ENCODE peak calls at places on chromosomes 7 and 10, in five cellular contexts. M, W, N, R and Y are unnamed samples.

GRCh38 chr10:113003032-113003431 is 53.0 kb downstream of the TCF7L2 start:
- DNase-seq in M (no peak), W (no peak), N (no peak), R (no peak), Y (no peak)

GRCh38 chr7:151876112-151876898 is 610 bp downstream of the PRKAG2 start:
- DNase-seq in M (peak), W (no peak), N (peak), R (peak), Y (peak)

GRCh38 chr10:28811639-28812349 is 134.5 kb downstream of the BAMBI start:
- DNase-seq in M (no peak), W (no peak), N (no peak), R (no peak), Y (no peak)

GRCh38 chr7:1569016-1569415 is 816 bp downstream of the PSMG3 start:
- DNase-seq in M (no peak), W (no peak), N (no peak), R (peak), Y (peak)

GRCh38 chr10:80163741-80164341 is 31.3 kb downstream of the PLAC9 start:
- DNase-seq in M (peak), W (no peak), N (no peak), R (peak), Y (peak)

GRCh38 chr10:3071405-3072198 is 4.3 kb downstream of the PFKP start:
- DNase-seq in M (no peak), W (no peak), N (no peak), R (peak), Y (peak)

GRCh38 chr7:29989257-29989995 is at the start of gene SCRN1:
- DNase-seq in M (peak), W (no peak), N (peak), R (peak), Y (peak)

GRCh38 chr7:29194206-29194593 is 375 bp upstream of the CHN2 start:
- DNase-seq in M (peak), W (no peak), N (peak), R (no peak), Y (peak)

GRCh38 chr7:2480071-2480410 is 3.8 kb upstream of the GRIFIN start:
- DNase-seq in M (no peak), W (no peak), N (no peak), R (no peak), Y (no peak)

GRCh38 chr7:106016331-106016730 is 53.3 kb downstream of the CDHR3 start:
- DNase-seq in M (no peak), W (no peak), N (no peak), R (no peak), Y (no peak)

GRCh38 chr7:29562307-29562706 is 1.3 kb upstream of the PRR15 start:
- DNase-seq in M (no peak), W (no peak), N (no peak), R (no peak), Y (no peak)

GRCh38 chr7:138542183-138542582 is 82.1 kb downstream of the TRIM24 start:
- DNase-seq in M (no peak), W (no peak), N (no peak), R (no peak), Y (no peak)

GRCh38 chr7:4973728-4974198 is 14.8 kb upstream of the MMD2 start:
- DNase-seq in M (peak), W (peak), N (peak), R (peak), Y (peak)

GRCh38 chr7:151784843-151785680 is 91.9 kb downstream of the PRKAG2 start:
- DNase-seq in M (no peak), W (no peak), N (no peak), R (no peak), Y (no peak)

GRCh38 chr7:46545790-46546189 is 624.7 kb upstream of the IGFBP3 start:
- DNase-seq in M (no peak), W (no peak), N (no peak), R (peak), Y (peak)

GRCh38 chr10:96690755-96691730 is 29.3 kb downstream of the PIK3AP1 start:
- DNase-seq in M (no peak), W (no peak), N (no peak), R (peak), Y (peak)

GRCh38 chr7:130008941-130009847 is 42.0 kb downstream of the ZC3HC1 start:
- DNase-seq in M (peak), W (no peak), N (no peak), R (peak), Y (peak)

GRCh38 chr7:11231190-11231589 is 257.5 kb downstream of the PHF14 start:
- DNase-seq in M (no peak), W (no peak), N (no peak), R (no peak), Y (no peak)

GRCh38 chr10:89203237-89203636 is 3.9 kb downstream of the CH25H start:
- DNase-seq in M (no peak), W (no peak), N (no peak), R (no peak), Y (no peak)

GRCh38 chr10:125521721-125522680 is 161.0 kb downstream of the TEX36 start:
- DNase-seq in M (no peak), W (peak), N (peak), R (peak), Y (peak)

GRCh38 chr7:28203498-28204240 is 23.1 kb upstream of the JAZF1 start:
- DNase-seq in M (no peak), W (no peak), N (no peak), R (peak), Y (no peak)

GRCh38 chr7:18610331-18610948 is 114.9 kb downstream of the HDAC9 start:
- DNase-seq in M (no peak), W (peak), N (peak), R (peak), Y (peak)

GRCh38 chr10:50600286-50600685 is 23.5 kb downstream of the SGMS1 start:
- DNase-seq in M (no peak), W (no peak), N (no peak), R (no peak), Y (peak)

GRCh38 chr10:70300908-70301597 is 17.2 kb upstream of the NPFFR1 start:
- DNase-seq in M (no peak), W (no peak), N (no peak), R (no peak), Y (no peak)